ENCODE peak calls at places on chromosome 10, in seven cellular contexts. R is colonic mucosa, I is fibroblast of lung, E is mesenchymal stem cell, K is GM23248, G is MM.1S, U is mammary epithelial cell. O is an unnamed sample.

GRCh38 chr10:80108576-80109239 is 23.8 kb upstream of the PLAC9 start:
- DNase-seq in R (no peak), G (no peak), K (peak; percentile 20), I (no peak), E (peak; percentile 13), U (no peak), O (no peak)

GRCh38 chr10:95279042-95279820 is 11.6 kb downstream of the PDLIM1 start:
- DNase-seq in K (peak; percentile 93), I (peak; percentile 46), G (no peak), E (peak; percentile 78), R (no peak), U (peak; percentile 62), O (no peak)

GRCh38 chr10:96267234-96267705 is 4.1 kb downstream of the BLNK start:
- DNase-seq in R (peak; percentile 58), G (no peak), E (no peak), K (no peak), U (peak; percentile 84), I (no peak), O (no peak)

GRCh38 chr10:5442056-5442989 is 30.0 kb downstream of the NET1 start:
- DNase-seq in R (peak; percentile 70), E (peak; percentile 69), U (peak; percentile 53), G (peak; percentile 51), I (peak; percentile 70), K (peak; percentile 57), O (peak; percentile 56)

GRCh38 chr10:107391901-107392300 is 227.4 kb upstream of the SORCS1 start:
- DNase-seq in G (no peak), K (no peak), E (no peak), I (no peak), U (no peak), R (no peak), O (no peak)

GRCh38 chr10:105063796-105064195 is 422.7 kb downstream of the SORCS3 start:
- DNase-seq in R (peak; percentile 22), G (peak; percentile 39), K (peak; percentile 43), U (peak; percentile 33), E (no peak), I (peak; percentile 3), O (peak; percentile 52)

GRCh38 chr10:59557642-59558041 is 152.0 kb downstream of the SLC16A9 start:
- DNase-seq in I (no peak), K (no peak), E (no peak), U (no peak), G (no peak), R (no peak), O (no peak)

GRCh38 chr10:62000037-62000603 is 98.6 kb downstream of the ARID5B start:
- DNase-seq in U (no peak), I (no peak), R (no peak), K (no peak), E (no peak), G (no peak), O (no peak)

GRCh38 chr10:89283988-89284475 is 17.8 kb upstream of the IFIT2 start:
- DNase-seq in I (peak; percentile 97), E (peak; percentile 87), G (no peak), R (no peak), U (peak; percentile 15), K (peak; percentile 86), O (peak; percentile 70)

GRCh38 chr10:116316533-116316932 is 7.7 kb upstream of the CCDC172 start:
- DNase-seq in G (peak; percentile 71), I (no peak), E (peak; percentile 2), K (no peak), R (no peak), U (no peak), O (no peak)

DNA sequence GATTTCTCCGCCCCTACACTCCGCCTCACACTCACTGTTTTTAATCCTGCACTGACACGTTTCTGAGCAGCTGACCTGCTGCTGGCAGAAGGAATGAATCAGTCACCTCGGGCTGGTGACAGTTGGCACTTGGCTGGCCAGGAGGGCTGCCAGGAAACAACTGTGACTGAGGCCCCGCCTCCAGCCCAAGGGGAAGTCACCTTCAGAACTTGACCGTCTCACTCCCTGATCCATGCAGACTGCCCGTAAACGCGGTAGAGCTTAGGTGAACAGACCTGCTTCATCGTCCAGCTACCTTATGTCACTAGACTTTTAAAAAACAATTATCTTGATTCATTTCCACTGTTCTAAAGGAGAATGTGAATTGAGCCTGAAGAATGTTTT is 107.5 kb downstream of the DOCK1 start:
- DNase-seq in I (peak; percentile 12), E (no peak), U (peak; percentile 87), K (peak; percentile 21), G (peak; percentile 7), R (peak; percentile 92), O (no peak)
- H3K9ac ChIP-seq in I (no peak overlapping the region), E (no peak overlapping the region), U (no peak overlapping the region), K (no peak overlapping the region), G (no peak overlapping the region), R (peak overlapping the region; percentile 14), O (no peak overlapping the region)

DNA sequence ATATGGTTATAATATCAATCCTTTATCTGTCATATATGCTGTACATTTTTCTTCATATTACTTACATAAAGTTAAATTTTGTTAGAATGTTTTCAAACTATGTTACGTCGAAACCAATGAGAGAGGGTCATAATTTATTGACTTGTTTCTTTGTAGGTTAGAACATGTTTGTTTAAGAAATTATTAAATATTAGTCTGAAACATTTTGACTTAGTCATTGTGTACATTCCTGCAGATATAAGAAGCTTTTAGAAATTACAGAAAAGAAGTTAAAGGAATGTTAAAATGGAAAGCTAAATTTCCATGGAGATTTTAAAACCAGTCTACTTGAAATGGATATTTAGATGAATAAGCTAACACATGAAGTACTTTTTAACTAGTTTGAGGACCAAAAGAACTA is 99.8 kb downstream of the ANKRD30A start:
- DNase-seq in K (no peak), E (no peak), I (no peak), R (no peak), G (no peak), U (no peak), O (no peak)
- H3K9ac ChIP-seq in K (no peak overlapping the region), E (no peak overlapping the region), I (no peak overlapping the region), R (no peak overlapping the region), G (no peak overlapping the region), U (no peak overlapping the region), O (no peak overlapping the region)

GRCh38 chr10:97738616-97739015 is 1.7 kb downstream of the ZFYVE27 start:
- DNase-seq in G (no peak), I (no peak), K (no peak), U (no peak), E (no peak), R (no peak), O (no peak)

GRCh38 chr10:97736902-97737769 is at the start of gene ZFYVE27:
- DNase-seq in U (peak; percentile 90), R (peak; percentile 97), K (peak; percentile 98), E (peak; percentile 91), G (peak; percentile 96), I (peak; percentile 95), O (peak; percentile 99)

GRCh38 chr10:97734021-97734420 is 2.9 kb upstream of the ZFYVE27 start:
- DNase-seq in R (no peak), K (no peak), I (no peak), G (no peak), U (no peak), E (no peak), O (no peak)

GRCh38 chr10:97737770-97738265 is 890 bp downstream of the ZFYVE27 start:
- DNase-seq in G (no peak), K (no peak), R (no peak), U (no peak), I (no peak), E (no peak), O (no peak)

DNA sequence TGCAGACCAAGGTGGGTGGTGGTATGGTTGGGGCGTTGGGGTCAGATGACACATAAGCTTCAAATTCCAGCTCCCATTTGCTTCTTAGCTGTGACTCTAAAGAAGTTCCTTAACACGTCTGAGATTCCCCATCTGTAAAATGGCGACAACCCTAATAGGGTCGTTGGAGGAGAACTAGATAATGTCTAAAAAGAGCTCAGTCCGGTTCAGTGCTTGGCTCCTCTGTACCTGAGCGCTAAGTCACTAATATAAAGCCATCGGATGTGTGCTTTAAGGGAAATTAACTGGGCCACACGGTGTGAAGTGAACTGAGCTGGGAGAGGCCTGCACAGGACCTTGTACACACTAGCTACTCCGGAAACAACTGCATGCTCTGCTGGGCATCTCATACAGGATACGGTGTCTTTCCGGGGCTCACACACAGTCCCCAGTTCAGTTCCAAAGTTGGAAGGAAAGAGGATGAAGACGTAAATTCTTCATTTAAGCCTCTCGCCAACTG is 476 bp upstream of the ZFYVE27 start:
- DNase-seq in K (no peak), E (no peak), G (no peak), U (no peak), R (no peak), I (no peak), O (no peak)
- H3K9ac ChIP-seq in K (peak overlapping the region; percentile 97), E (peak overlapping the region; percentile 99), G (peak overlapping the region; percentile 3), U (no peak overlapping the region), R (no peak overlapping the region), I (no peak overlapping the region), O (no peak overlapping the region)

GRCh38 chr10:133526957-133527588 is at the start of gene CYP2E1:
- DNase-seq in I (no peak), K (no peak), U (no peak), R (no peak), E (no peak), G (no peak), O (no peak)

GRCh38 chr10:133528845-133529575 is 1.8 kb downstream of the CYP2E1 start:
- DNase-seq in E (no peak), G (no peak), I (no peak), R (no peak), U (no peak), K (peak; percentile 35), O (peak; percentile 54)

GRCh38 chr10:133529576-133529946 is 2.4 kb downstream of the CYP2E1 start:
- DNase-seq in K (no peak), I (no peak), U (no peak), R (no peak), E (no peak), G (no peak), O (no peak)

GRCh38 chr10:133528296-133528844 is 1.2 kb downstream of the CYP2E1 start:
- DNase-seq in G (no peak), U (peak; percentile 18), E (no peak), R (no peak), I (no peak), K (peak; percentile 41), O (no peak)

GRCh38 chr10:133527779-133528271 is 662 bp downstream of the CYP2E1 start:
- DNase-seq in U (peak; percentile 13), E (no peak), I (no peak), R (no peak), G (no peak), K (peak; percentile 10), O (no peak)
- H3K9ac ChIP-seq in U (no peak overlapping the region), E (no peak overlapping the region), I (no peak overlapping the region), R (no peak overlapping the region), G (no peak overlapping the region), K (no peak overlapping the region), O (no peak overlapping the region)

O was measured in SK-N-SH.